ENCODE peak calls at places on chromosome 9, in six cellular contexts. N is EL, G is left cardiac atrium, F is HFFc6, U is brain microvascular endothelial cell, A is epithelial cell of esophagus. P is an unnamed sample.
A peak's percentile ranks its signal among the peaks of the same experiment; 100 is the strongest.

GRCh38 chr9:125966959-125967711 is 220.0 kb downstream of the PBX3 start:
- DNase-seq in N (no peak), G (no peak), F (no peak), U (no peak), A (no peak), P (no peak)

GRCh38 chr9:84136119-84136868 is 155.7 kb downstream of the RMI1 start:
- DNase-seq in N (peak; percentile 42), G (no peak), F (peak; percentile 85), U (no peak), A (peak; percentile 85), P (peak; percentile 48)

GRCh38 chr9:108094676-108094993 is 605.1 kb upstream of the KLF4 start:
- DNase-seq in N (peak; percentile 35), G (no peak), F (no peak), U (peak; percentile 24), A (peak; percentile 77), P (peak; percentile 34)

GRCh38 chr9:27125030-27125429 is 16.0 kb downstream of the TEK start:
- DNase-seq in N (peak; percentile 74), G (peak; percentile 63), F (peak; percentile 91), U (peak; percentile 89), A (peak; percentile 96), P (peak; percentile 89)

GRCh38 chr9:124134526-124134925 is 123.0 kb downstream of the LHX2 start:
- DNase-seq in N (no peak), G (no peak), F (no peak), U (no peak), A (no peak), P (no peak)

GRCh38 chr9:136659861-136660784 is 2.6 kb upstream of the EGFL7 start:
- DNase-seq in N (no peak), G (no peak), F (no peak), U (no peak), A (no peak), P (no peak)

GRCh38 chr9:136178061-136178772 is 26.7 kb downstream of the LHX3 start:
- DNase-seq in N (no peak), G (no peak), F (no peak), U (no peak), A (no peak), P (no peak)

GRCh38 chr9:121699271-121700164 is 48.1 kb downstream of the DAB2IP start:
- DNase-seq in N (peak; percentile 69), G (peak; percentile 77), F (peak; percentile 25), U (no peak), A (peak; percentile 50), P (peak; percentile 71)

GRCh38 chr9:96483197-96483596 is 33.2 kb downstream of the HABP4 start:
- DNase-seq in N (no peak), G (no peak), F (no peak), U (no peak), A (no peak), P (no peak)

GRCh38 chr9:133954862-133955529 is 37.1 kb downstream of the VAV2 start:
- DNase-seq in N (no peak), G (peak; percentile 24), F (no peak), U (no peak), A (no peak), P (no peak)

GRCh38 chr9:37421914-37422288 is 595 bp upstream of the GRHPR start:
- DNase-seq in N (no peak), G (no peak), F (no peak), U (no peak), A (no peak), P (no peak)

GRCh38 chr9:130264414-130265350 is 878 bp upstream of the HMCN2 start:
- DNase-seq in N (no peak), G (no peak), F (no peak), U (no peak), A (no peak), P (no peak)

GRCh38 chr9:36092509-36093215 is 43.9 kb upstream of the GLIPR2 start:
- DNase-seq in N (no peak), G (no peak), F (no peak), U (peak; percentile 11), A (no peak), P (no peak)

GRCh38 chr9:135404451-135405144 is 75.0 kb upstream of the PPP1R26 start:
- DNase-seq in N (no peak), G (no peak), F (no peak), U (no peak), A (no peak), P (no peak)

GRCh38 chr9:16369427-16369826 is 501.0 kb downstream of the BNC2 start:
- DNase-seq in N (no peak), G (no peak), F (no peak), U (no peak), A (no peak), P (no peak)

GRCh38 chr9:134484479-134484878 is 157.1 kb upstream of the COL5A1 start:
- DNase-seq in N (no peak), G (peak; percentile 14), F (no peak), U (no peak), A (no peak), P (no peak)

GRCh38 chr9:37515620-37516258 is 30.0 kb downstream of the POLR1E start:
- DNase-seq in N (no peak), G (no peak), F (no peak), U (no peak), A (no peak), P (no peak)

GRCh38 chr9:82991684-82992083 is 71.3 kb downstream of the RASEF start:
- DNase-seq in N (no peak), G (no peak), F (no peak), U (peak; percentile 7), A (no peak), P (peak; percentile 20)

GRCh38 chr9:96726946-96727345 is 50.9 kb downstream of the ZNF510 start:
- DNase-seq in N (no peak), G (no peak), F (no peak), U (no peak), A (no peak), P (no peak)

GRCh38 chr9:115393976-115394775 is 276.2 kb upstream of the TNC start:
- DNase-seq in N (peak; percentile 55), G (no peak), F (no peak), U (no peak), A (peak; percentile 58), P (peak; percentile 53)

GRCh38 chr9:132794730-132795380 is 83.2 kb downstream of the AK8 start:
- DNase-seq in N (no peak), G (no peak), F (no peak), U (no peak), A (peak; percentile 42), P (no peak)

GRCh38 chr9:89305868-89306267 is 5.1 kb upstream of the CKS2 start:
- DNase-seq in N (no peak), G (no peak), F (no peak), U (no peak), A (no peak), P (no peak)

GRCh38 chr9:121688149-121688680 is 36.8 kb downstream of the DAB2IP start:
- DNase-seq in N (no peak), G (no peak), F (no peak), U (no peak), A (no peak), P (no peak)

GRCh38 chr9:79201641-79202040 is 370.1 kb upstream of the TLE4 start:
- DNase-seq in N (peak; percentile 44), G (no peak), F (no peak), U (no peak), A (peak; percentile 10), P (no peak)

P was measured in RPMI7951.